ENCODE peak calls at places on chromosomes 13 and 19, in five cellular contexts. S is H1, H is K562, T is HepG2, X is GM12878. O is an unnamed sample.

GRCh38 chr13:49952168-49952567 is 16.0 kb upstream of the SPRYD7 start:
- DNase-seq in X (no peak), T (no peak), H (no peak), S (no peak), O (no peak)

GRCh38 chr19:3073931-3074595 is 11.8 kb upstream of the TLE5 start:
- DNase-seq in T (no peak), X (no peak), S (peak; percentile 53), H (no peak), O (no peak)

GRCh38 chr13:111909971-111910671 is 156.8 kb upstream of the SOX1 start:
- DNase-seq in S (peak; percentile 22), H (no peak), X (no peak), T (no peak), O (no peak)

GRCh38 chr19:49637865-49638350 is 2.0 kb downstream of the RRAS start:
- DNase-seq in T (no peak), S (peak; percentile 82), X (no peak), H (peak; percentile 75), O (peak; percentile 85)

GRCh38 chr19:54660306-54660705 is 2.5 kb upstream of the LILRB4 start:
- DNase-seq in H (no peak), X (no peak), T (no peak), S (no peak), O (no peak)

GRCh38 chr19:38711726-38712153 is 32.5 kb downstream of the CAPN12 start:
- DNase-seq in H (no peak), X (no peak), S (no peak), T (no peak), O (no peak)

GRCh38 chr13:90402102-90402501 is 945.4 kb upstream of the MIR17HG start:
- DNase-seq in S (no peak), H (no peak), X (no peak), T (no peak), O (no peak)

GRCh38 chr19:13417054-13417453 is 89.2 kb downstream of the CACNA1A start:
- DNase-seq in S (no peak), H (no peak), T (peak; percentile 3), X (peak; percentile 20), O (no peak)

GRCh38 chr19:615619-616018 is 17.7 kb downstream of the POLRMT start:
- DNase-seq in S (no peak), T (no peak), H (no peak), X (no peak), O (no peak)

GRCh38 chr19:20503536-20503935 is 62.0 kb downstream of the ZNF737 start:
- DNase-seq in S (no peak), T (no peak), H (no peak), X (no peak), O (no peak)

GRCh38 chr19:16420781-16421386 is 50.9 kb downstream of the EPS15L1 start:
- DNase-seq in X (no peak), T (no peak), S (no peak), H (no peak), O (no peak)

GRCh38 chr13:24307211-24308067 is 1.9 kb upstream of the C1QTNF9 start:
- DNase-seq in H (no peak), S (no peak), T (peak; percentile 17), X (no peak), O (no peak)

GRCh38 chr19:40607311-40607871 is 6.2 kb downstream of the LTBP4 start:
- DNase-seq in T (no peak), X (no peak), S (no peak), H (no peak), O (no peak)

GRCh38 chr19:7250951-7251350 is 43.3 kb downstream of the INSR start:
- DNase-seq in S (no peak), T (no peak), H (no peak), X (no peak), O (no peak)

GRCh38 chr19:38580080-38580479 is 37.7 kb downstream of the MAP4K1 start:
- DNase-seq in X (no peak), S (no peak), T (no peak), H (no peak), O (no peak)

GRCh38 chr19:48512504-48513288 is 1.1 kb upstream of the LMTK3 start:
- DNase-seq in H (no peak), X (no peak), S (no peak), T (no peak), O (no peak)

GRCh38 chr19:48511800-48512503 is at the start of gene LMTK3:
- DNase-seq in X (no peak), H (peak; percentile 75), S (peak; percentile 82), T (no peak), O (peak; percentile 85)

GRCh38 chr19:48514123-48514458 is 2.5 kb upstream of the LMTK3 start:
- DNase-seq in X (no peak), S (no peak), T (no peak), H (no peak), O (no peak)

GRCh38 chr19:48511321-48511731 is 309 bp downstream of the LMTK3 start:
- DNase-seq in H (no peak), S (peak; percentile 74), X (no peak), T (no peak), O (no peak)

DNA sequence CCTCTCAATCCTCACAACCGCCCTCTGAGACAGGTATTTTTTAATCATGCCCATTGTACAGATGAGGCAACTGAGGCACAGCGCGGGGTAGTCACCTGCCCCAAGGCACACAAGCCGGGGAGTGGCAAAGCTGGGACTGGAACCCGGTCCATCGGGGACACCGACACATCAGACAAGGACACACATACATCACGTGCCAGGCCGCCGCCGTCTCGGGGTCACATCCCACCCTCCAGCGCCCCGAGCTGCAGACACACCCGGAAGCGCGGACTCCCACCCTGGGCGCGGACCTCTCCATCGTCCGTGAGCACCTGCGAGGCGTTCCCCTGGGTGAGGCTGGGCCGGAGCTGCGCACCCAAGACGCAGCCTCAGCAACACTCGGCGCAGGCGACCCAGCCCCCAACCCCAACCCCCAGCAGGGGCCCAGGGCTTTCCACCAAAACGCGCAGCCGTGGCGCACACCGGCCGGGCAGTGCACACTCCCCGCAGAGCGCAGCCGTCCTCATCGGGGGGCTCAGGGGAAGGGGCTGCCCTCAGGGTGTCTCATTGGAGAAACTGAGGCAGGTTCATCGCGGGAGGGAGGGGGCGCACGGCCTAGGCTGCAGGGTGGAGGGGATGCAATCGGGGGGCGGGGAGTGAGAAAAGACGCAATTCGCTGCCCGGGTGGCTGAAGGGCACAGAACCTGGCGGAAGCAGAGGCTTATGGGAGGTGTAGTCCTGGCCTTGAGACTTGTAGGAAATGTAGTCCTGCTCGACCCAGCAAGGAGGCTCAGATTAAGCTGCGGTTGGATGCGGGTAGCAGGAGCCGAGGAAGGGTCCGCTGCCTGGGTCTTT is 1.9 kb upstream of the LMTK3 start:
- DNase-seq in X (no peak), S (peak; percentile 87), H (peak; percentile 67), T (peak; percentile 58), O (peak; percentile 92)
- TF ChIP-seq KDM1A in X (no peak), S (peak; percentile 98), H (peak; percentile 76), T (peak; percentile 90), O (peak; percentile 96)

GRCh38 chr19:18271433-18271841 is 2.8 kb downstream of the IQCN start:
- DNase-seq in S (no peak), X (no peak), T (no peak), H (no peak), O (no peak)

GRCh38 chr19:18270304-18270703 is 3.9 kb downstream of the IQCN start:
- DNase-seq in X (no peak), T (no peak), H (no peak), S (no peak), O (no peak)

GRCh38 chr19:18273566-18274302 is 518 bp downstream of the IQCN start:
- DNase-seq in T (no peak), S (no peak), X (no peak), H (no peak), O (no peak)

GRCh38 chr19:18274776-18275356 is 614 bp upstream of the IQCN start:
- DNase-seq in T (peak; percentile 82), S (no peak), X (no peak), H (peak; percentile 53), O (peak; percentile 72)

DNA sequence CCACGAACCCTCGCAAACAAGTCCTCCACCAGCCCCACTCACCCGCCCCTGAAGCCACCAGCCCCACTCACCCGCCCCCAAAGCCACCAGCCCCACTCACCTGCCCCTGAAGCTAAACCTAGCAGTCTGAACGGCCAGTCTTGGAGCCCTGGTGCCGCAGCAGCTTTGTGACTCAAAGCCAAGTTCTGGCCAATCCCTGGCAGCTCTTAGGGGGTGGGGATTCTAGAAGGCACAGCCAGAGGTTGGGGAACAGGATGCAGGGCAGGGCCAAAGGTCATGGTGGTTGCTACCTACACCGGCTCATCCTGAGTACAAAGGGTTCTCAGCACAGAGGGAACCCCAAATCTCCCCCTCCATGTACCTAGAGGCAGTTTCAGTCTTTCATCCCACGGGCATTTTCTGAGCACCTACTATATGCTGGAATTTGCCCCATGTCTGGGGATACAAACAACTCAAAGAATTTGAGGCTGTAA is at the start of gene IQCN:
- DNase-seq in T (peak; percentile 62), X (no peak), S (no peak), H (no peak), O (peak; percentile 53)
- H3K27ac ChIP-seq in T (peak within 1 kb of the TSS; percentile 73), X (no peak within 1 kb of the TSS), S (no peak within 1 kb of the TSS), H (peak within 1 kb of the TSS; percentile 24), O (peak within 1 kb of the TSS; percentile 88)

GRCh38 chr19:33159149-33159548 is 27.2 kb downstream of the WDR88 start:
- DNase-seq in T (no peak), X (no peak), S (no peak), H (no peak), O (no peak)

GRCh38 chr19:33157906-33158305 is 26.0 kb downstream of the WDR88 start:
- DNase-seq in S (no peak), H (no peak), X (no peak), T (no peak), O (no peak)

GRCh38 chr19:33159893-33160292 is 28.0 kb downstream of the WDR88 start:
- DNase-seq in X (no peak), H (no peak), T (no peak), S (no peak), O (no peak)

GRCh38 chr19:33158365-33158764 is 26.5 kb downstream of the WDR88 start:
- DNase-seq in S (no peak), H (no peak), T (peak; percentile 68), X (no peak), O (no peak)

DNA sequence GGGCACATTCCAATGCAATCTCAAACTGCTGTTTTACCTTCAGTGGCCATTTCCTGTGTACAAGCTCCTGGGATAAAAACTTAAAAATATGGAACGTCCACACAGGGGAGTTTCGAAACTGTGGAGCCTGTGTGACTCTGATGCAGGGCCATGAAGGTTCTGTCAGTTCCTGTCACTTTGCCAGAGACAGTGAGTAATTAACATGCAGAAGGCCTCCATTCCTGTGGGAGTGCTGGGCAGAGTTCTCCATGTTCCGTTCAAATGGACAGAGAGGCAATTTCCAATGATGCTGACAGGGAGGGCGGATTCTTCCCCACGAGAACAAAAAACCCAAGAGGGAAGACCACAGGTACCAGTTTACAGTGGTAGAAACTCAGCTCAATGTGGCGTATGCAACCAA is 24.4 kb downstream of the WDR88 start:
- DNase-seq in S (no peak), H (no peak), T (peak; percentile 35), X (no peak), O (no peak)
- TF ChIP-seq KDM1A in S (no peak), H (no peak), T (no peak), X (no peak), O (no peak)

DNA sequence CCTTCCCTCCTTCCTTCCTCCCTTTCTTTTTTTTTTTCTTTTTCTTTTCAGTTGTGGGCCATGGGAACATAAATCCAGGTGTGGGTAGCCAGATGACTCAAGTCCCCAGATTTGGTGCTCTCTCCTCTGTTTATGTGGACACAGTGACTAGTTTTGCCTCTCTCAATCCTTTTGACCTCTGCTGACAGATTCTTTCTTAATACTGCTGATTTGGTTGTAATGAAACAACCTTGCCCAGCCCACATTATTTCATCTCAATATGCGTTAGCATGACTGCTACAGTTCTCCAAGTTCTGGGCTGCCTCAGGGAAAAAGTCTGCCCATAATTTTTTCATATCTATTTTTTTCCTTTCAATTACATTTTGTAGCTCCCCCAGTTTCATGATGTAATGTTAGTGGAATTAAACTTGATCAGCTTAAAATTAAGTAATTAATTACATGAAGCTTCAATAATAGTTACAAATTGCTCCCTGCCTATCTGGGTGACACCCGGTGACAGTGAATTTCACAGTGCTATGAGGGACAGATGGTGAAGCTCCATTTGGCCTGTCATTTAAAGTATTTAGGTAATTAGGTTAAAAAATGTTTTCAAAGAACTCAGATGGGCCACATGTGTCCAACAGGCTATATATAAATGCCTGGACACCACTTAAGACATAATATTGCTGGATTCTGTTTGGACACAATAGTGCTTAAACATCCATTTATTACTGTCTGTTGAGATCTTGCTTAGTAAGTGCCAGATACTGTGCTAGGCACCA is 118.8 kb upstream of the FRY start:
- DNase-seq in S (no peak), T (no peak), H (no peak), X (no peak), O (no peak)
- H3K27ac ChIP-seq in S (no peak overlapping the region), T (no peak overlapping the region), H (no peak overlapping the region), X (no peak overlapping the region), O (no peak overlapping the region)

O was measured in A549.